ENCODE peak calls at places on chromosomes 6 and 20, in nine cellular contexts. One of them, this sample, is unnamed.

GRCh38 chr6:55668625-55669024 is 89.6 kb upstream of the HMGCLL1 start:
- DNase-seq in gastrocnemius medialis: no peak
- DNase-seq in right atrium auricular region: no peak
- DNase-seq in psoas muscle: no peak
- DNase-seq in WTC11: no peak
- DNase-seq in epithelial cell of esophagus: no peak
- DNase-seq in brain microvascular endothelial cell: peak
- DNase-seq in AG04450: no peak
- DNase-seq in uterus: no peak
- DNase-seq in this sample: no peak

GRCh38 chr6:39296745-39297640 is 17.2 kb downstream of the KCNK17 start:
- DNase-seq in gastrocnemius medialis: peak
- DNase-seq in right atrium auricular region: peak
- DNase-seq in psoas muscle: peak
- DNase-seq in WTC11: no peak
- DNase-seq in epithelial cell of esophagus: no peak
- DNase-seq in brain microvascular endothelial cell: peak
- DNase-seq in AG04450: no peak
- DNase-seq in uterus: no peak
- DNase-seq in this sample: no peak

GRCh38 chr6:53431704-53432103 is 83.0 kb upstream of the ELOVL5 start:
- DNase-seq in gastrocnemius medialis: no peak
- DNase-seq in right atrium auricular region: no peak
- DNase-seq in psoas muscle: no peak
- DNase-seq in WTC11: no peak
- DNase-seq in epithelial cell of esophagus: no peak
- DNase-seq in brain microvascular endothelial cell: no peak
- DNase-seq in AG04450: no peak
- DNase-seq in uterus: no peak
- DNase-seq in this sample: no peak

GRCh38 chr20:5845686-5846651 is 95.8 kb downstream of the SHLD1 start:
- DNase-seq in gastrocnemius medialis: no peak
- DNase-seq in right atrium auricular region: no peak
- DNase-seq in psoas muscle: no peak
- DNase-seq in WTC11: no peak
- DNase-seq in epithelial cell of esophagus: no peak
- DNase-seq in brain microvascular endothelial cell: peak
- DNase-seq in AG04450: no peak
- DNase-seq in uterus: no peak
- DNase-seq in this sample: no peak

GRCh38 chr20:41956316-41957050 is 338.3 kb upstream of the CHD6 start:
- DNase-seq in gastrocnemius medialis: no peak
- DNase-seq in right atrium auricular region: no peak
- DNase-seq in psoas muscle: no peak
- DNase-seq in WTC11: peak
- DNase-seq in epithelial cell of esophagus: no peak
- DNase-seq in brain microvascular endothelial cell: no peak
- DNase-seq in AG04450: no peak
- DNase-seq in uterus: no peak
- DNase-seq in this sample: no peak

GRCh38 chr20:25532971-25533391 is 52.4 kb downstream of the NINL start:
- DNase-seq in gastrocnemius medialis: no peak
- DNase-seq in right atrium auricular region: no peak
- DNase-seq in psoas muscle: no peak
- DNase-seq in WTC11: no peak
- DNase-seq in epithelial cell of esophagus: no peak
- DNase-seq in brain microvascular endothelial cell: no peak
- DNase-seq in AG04450: no peak
- DNase-seq in uterus: no peak
- DNase-seq in this sample: no peak

GRCh38 chr6:119620846-119621570 is 271.4 kb upstream of the MAN1A1 start:
- DNase-seq in gastrocnemius medialis: no peak
- DNase-seq in right atrium auricular region: no peak
- DNase-seq in psoas muscle: no peak
- DNase-seq in WTC11: no peak
- DNase-seq in epithelial cell of esophagus: peak
- DNase-seq in brain microvascular endothelial cell: peak
- DNase-seq in AG04450: peak
- DNase-seq in uterus: no peak
- DNase-seq in this sample: no peak

GRCh38 chr20:33803921-33804337 is 7.2 kb upstream of the CHMP4B start:
- DNase-seq in gastrocnemius medialis: no peak
- DNase-seq in right atrium auricular region: no peak
- DNase-seq in psoas muscle: no peak
- DNase-seq in WTC11: no peak
- DNase-seq in epithelial cell of esophagus: peak
- DNase-seq in brain microvascular endothelial cell: peak
- DNase-seq in AG04450: peak
- DNase-seq in uterus: no peak
- DNase-seq in this sample: no peak

GRCh38 chr20:18504479-18505060 is 3.2 kb upstream of the SEC23B start:
- DNase-seq in gastrocnemius medialis: peak
- DNase-seq in right atrium auricular region: peak
- DNase-seq in psoas muscle: no peak
- DNase-seq in WTC11: peak
- DNase-seq in epithelial cell of esophagus: no peak
- DNase-seq in brain microvascular endothelial cell: no peak
- DNase-seq in AG04450: no peak
- DNase-seq in uterus: peak
- DNase-seq in this sample: peak

GRCh38 chr6:43622541-43622940 is 6.5 kb downstream of the GTPBP2 start:
- DNase-seq in gastrocnemius medialis: no peak
- DNase-seq in right atrium auricular region: no peak
- DNase-seq in psoas muscle: peak
- DNase-seq in WTC11: no peak
- DNase-seq in epithelial cell of esophagus: no peak
- DNase-seq in brain microvascular endothelial cell: no peak
- DNase-seq in AG04450: no peak
- DNase-seq in uterus: no peak
- DNase-seq in this sample: no peak

GRCh38 chr6:112253842-112254816 is at the start of gene LAMA4:
- DNase-seq in gastrocnemius medialis: no peak
- DNase-seq in right atrium auricular region: peak
- DNase-seq in psoas muscle: peak
- DNase-seq in WTC11: peak
- DNase-seq in epithelial cell of esophagus: peak
- DNase-seq in brain microvascular endothelial cell: peak
- DNase-seq in AG04450: no peak
- DNase-seq in uterus: peak
- DNase-seq in this sample: peak

GRCh38 chr6:1608976-1609661 is 596 bp upstream of the FOXC1 start:
- DNase-seq in gastrocnemius medialis: no peak
- DNase-seq in right atrium auricular region: no peak
- DNase-seq in psoas muscle: peak
- DNase-seq in WTC11: no peak
- DNase-seq in epithelial cell of esophagus: no peak
- DNase-seq in brain microvascular endothelial cell: no peak
- DNase-seq in AG04450: no peak
- DNase-seq in uterus: no peak
- DNase-seq in this sample: no peak

GRCh38 chr6:9851541-9852380 is 563.1 kb downstream of the TFAP2A start:
- DNase-seq in gastrocnemius medialis: no peak
- DNase-seq in right atrium auricular region: no peak
- DNase-seq in psoas muscle: no peak
- DNase-seq in WTC11: peak
- DNase-seq in epithelial cell of esophagus: peak
- DNase-seq in brain microvascular endothelial cell: no peak
- DNase-seq in AG04450: no peak
- DNase-seq in uterus: no peak
- DNase-seq in this sample: no peak

GRCh38 chr6:87203448-87204023 is 48.2 kb downstream of the ZNF292 start:
- DNase-seq in gastrocnemius medialis: no peak
- DNase-seq in right atrium auricular region: no peak
- DNase-seq in psoas muscle: no peak
- DNase-seq in WTC11: no peak
- DNase-seq in epithelial cell of esophagus: no peak
- DNase-seq in brain microvascular endothelial cell: no peak
- DNase-seq in AG04450: no peak
- DNase-seq in uterus: no peak
- DNase-seq in this sample: no peak

GRCh38 chr6:133973109-133973971 is 20.3 kb downstream of the TBPL1 start:
- DNase-seq in gastrocnemius medialis: no peak
- DNase-seq in right atrium auricular region: no peak
- DNase-seq in psoas muscle: no peak
- DNase-seq in WTC11: no peak
- DNase-seq in epithelial cell of esophagus: peak
- DNase-seq in brain microvascular endothelial cell: no peak
- DNase-seq in AG04450: peak
- DNase-seq in uterus: no peak
- DNase-seq in this sample: no peak

GRCh38 chr6:55958790-55959189 is 83.4 kb upstream of the BMP5 start:
- DNase-seq in gastrocnemius medialis: no peak
- DNase-seq in right atrium auricular region: no peak
- DNase-seq in psoas muscle: no peak
- DNase-seq in WTC11: no peak
- DNase-seq in epithelial cell of esophagus: no peak
- DNase-seq in brain microvascular endothelial cell: no peak
- DNase-seq in AG04450: no peak
- DNase-seq in uterus: no peak
- DNase-seq in this sample: no peak

GRCh38 chr20:52799130-52799529 is 173.0 kb upstream of the TSHZ2 start:
- DNase-seq in gastrocnemius medialis: no peak
- DNase-seq in right atrium auricular region: no peak
- DNase-seq in psoas muscle: no peak
- DNase-seq in WTC11: no peak
- DNase-seq in epithelial cell of esophagus: no peak
- DNase-seq in brain microvascular endothelial cell: no peak
- DNase-seq in AG04450: no peak
- DNase-seq in uterus: no peak
- DNase-seq in this sample: no peak
- TF ChIP-seq CTCF in gastrocnemius medialis: no peak
- TF ChIP-seq CTCF in right atrium auricular region: no peak
- TF ChIP-seq CTCF in psoas muscle: no peak
- TF ChIP-seq CTCF in WTC11: no peak
- TF ChIP-seq CTCF in epithelial cell of esophagus: no peak
- TF ChIP-seq CTCF in brain microvascular endothelial cell: no peak
- TF ChIP-seq CTCF in AG04450: no peak
- TF ChIP-seq CTCF in uterus: no peak
- TF ChIP-seq CTCF in this sample: no peak

DNA sequence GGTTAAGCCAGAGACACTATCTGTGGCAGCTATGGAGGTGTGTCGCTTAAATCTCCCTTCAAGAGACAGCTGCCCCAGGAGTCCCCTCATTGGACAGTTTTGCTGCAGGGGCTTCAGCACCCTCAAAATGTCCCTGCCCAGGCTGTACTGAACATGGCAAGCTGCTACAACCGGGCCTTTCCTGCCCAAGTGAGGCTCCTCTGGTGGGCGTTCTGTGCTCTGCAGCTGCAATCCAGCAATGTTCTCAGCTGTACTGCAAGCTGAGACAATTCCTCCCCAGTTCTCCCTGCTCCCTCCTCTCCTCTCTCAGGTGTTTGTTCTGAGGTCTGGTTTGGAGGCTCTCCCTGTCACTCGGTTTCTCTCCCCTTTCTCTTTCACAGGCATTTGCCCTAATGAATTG is 190.8 kb upstream of the LAMP5 start:
- DNase-seq in gastrocnemius medialis: no peak
- DNase-seq in right atrium auricular region: no peak
- DNase-seq in psoas muscle: no peak
- DNase-seq in WTC11: peak
- DNase-seq in epithelial cell of esophagus: peak
- DNase-seq in brain microvascular endothelial cell: no peak
- DNase-seq in AG04450: no peak
- DNase-seq in uterus: no peak
- DNase-seq in this sample: no peak
- TF ChIP-seq CTCF in gastrocnemius medialis: no peak
- TF ChIP-seq CTCF in right atrium auricular region: peak
- TF ChIP-seq CTCF in psoas muscle: peak
- TF ChIP-seq CTCF in WTC11: peak
- TF ChIP-seq CTCF in epithelial cell of esophagus: peak
- TF ChIP-seq CTCF in brain microvascular endothelial cell: peak
- TF ChIP-seq CTCF in AG04450: peak
- TF ChIP-seq CTCF in uterus: no peak
- TF ChIP-seq CTCF in this sample: no peak

GRCh38 chr6:109768485-109768884 is 77.4 kb downstream of the FIG4 start:
- DNase-seq in gastrocnemius medialis: no peak
- DNase-seq in right atrium auricular region: no peak
- DNase-seq in psoas muscle: no peak
- DNase-seq in WTC11: no peak
- DNase-seq in epithelial cell of esophagus: peak
- DNase-seq in brain microvascular endothelial cell: peak
- DNase-seq in AG04450: no peak
- DNase-seq in uterus: no peak
- DNase-seq in this sample: no peak

GRCh38 chr6:109772961-109773431 is 81.9 kb downstream of the FIG4 start:
- DNase-seq in gastrocnemius medialis: no peak
- DNase-seq in right atrium auricular region: no peak
- DNase-seq in psoas muscle: no peak
- DNase-seq in WTC11: no peak
- DNase-seq in epithelial cell of esophagus: no peak
- DNase-seq in brain microvascular endothelial cell: peak
- DNase-seq in AG04450: no peak
- DNase-seq in uterus: no peak
- DNase-seq in this sample: peak

GRCh38 chr6:109770047-109770446 is 79.0 kb downstream of the FIG4 start:
- DNase-seq in gastrocnemius medialis: no peak
- DNase-seq in right atrium auricular region: no peak
- DNase-seq in psoas muscle: no peak
- DNase-seq in WTC11: no peak
- DNase-seq in epithelial cell of esophagus: no peak
- DNase-seq in brain microvascular endothelial cell: no peak
- DNase-seq in AG04450: no peak
- DNase-seq in uterus: no peak
- DNase-seq in this sample: no peak

GRCh38 chr6:109769213-109769612 is 78.1 kb downstream of the FIG4 start:
- DNase-seq in gastrocnemius medialis: no peak
- DNase-seq in right atrium auricular region: no peak
- DNase-seq in psoas muscle: no peak
- DNase-seq in WTC11: no peak
- DNase-seq in epithelial cell of esophagus: no peak
- DNase-seq in brain microvascular endothelial cell: no peak
- DNase-seq in AG04450: no peak
- DNase-seq in uterus: no peak
- DNase-seq in this sample: no peak

DNA sequence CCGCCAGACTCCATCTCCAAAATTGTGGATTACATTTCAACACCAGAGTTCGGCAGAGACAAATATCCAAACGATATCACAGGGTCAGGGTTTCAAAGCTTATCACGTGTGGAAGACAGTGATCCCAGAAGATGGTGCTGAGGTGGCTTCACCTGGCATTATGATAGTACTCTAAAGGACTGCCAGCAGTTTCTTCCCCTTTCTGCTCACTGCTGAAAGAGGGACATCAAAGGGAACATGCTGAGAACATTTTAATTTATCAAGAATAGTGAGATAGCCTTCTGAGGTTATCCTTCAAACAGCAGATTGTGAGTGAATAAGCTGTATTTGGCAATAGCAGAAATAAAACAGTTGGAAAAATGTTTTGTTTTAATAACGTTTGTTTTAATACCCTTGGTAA is 79.7 kb downstream of the FIG4 start:
- DNase-seq in gastrocnemius medialis: no peak
- DNase-seq in right atrium auricular region: no peak
- DNase-seq in psoas muscle: no peak
- DNase-seq in WTC11: no peak
- DNase-seq in epithelial cell of esophagus: no peak
- DNase-seq in brain microvascular endothelial cell: no peak
- DNase-seq in AG04450: no peak
- DNase-seq in uterus: no peak
- DNase-seq in this sample: no peak
- TF ChIP-seq CTCF in gastrocnemius medialis: no peak
- TF ChIP-seq CTCF in right atrium auricular region: no peak
- TF ChIP-seq CTCF in psoas muscle: no peak
- TF ChIP-seq CTCF in WTC11: no peak
- TF ChIP-seq CTCF in epithelial cell of esophagus: no peak
- TF ChIP-seq CTCF in brain microvascular endothelial cell: no peak
- TF ChIP-seq CTCF in AG04450: no peak
- TF ChIP-seq CTCF in uterus: no peak
- TF ChIP-seq CTCF in this sample: no peak

GRCh38 chr6:18823782-18824386 is 436.7 kb downstream of the RNF144B start:
- DNase-seq in gastrocnemius medialis: no peak
- DNase-seq in right atrium auricular region: no peak
- DNase-seq in psoas muscle: no peak
- DNase-seq in WTC11: peak
- DNase-seq in epithelial cell of esophagus: peak
- DNase-seq in brain microvascular endothelial cell: peak
- DNase-seq in AG04450: no peak
- DNase-seq in uterus: no peak
- DNase-seq in this sample: no peak
- TF ChIP-seq CTCF in gastrocnemius medialis: peak
- TF ChIP-seq CTCF in right atrium auricular region: no peak
- TF ChIP-seq CTCF in psoas muscle: peak
- TF ChIP-seq CTCF in WTC11: peak
- TF ChIP-seq CTCF in epithelial cell of esophagus: peak
- TF ChIP-seq CTCF in brain microvascular endothelial cell: peak
- TF ChIP-seq CTCF in AG04450: peak
- TF ChIP-seq CTCF in uterus: no peak
- TF ChIP-seq CTCF in this sample: no peak